ENCODE peak calls at places on chromosomes 16 and 17, in ten cellular contexts. One of them, this sample, is unnamed.

GRCh38 chr17:64131606-64132270 is 1.8 kb upstream of the ERN1 start:
- DNase-seq in endothelial cell of umbilical vein: no peak
- DNase-seq in stimulated activated CD4-positive, alpha-beta T cell treated with anti-CD3 and anti-CD28 coated beads, TNF-alpha, amount 100 ng/mL, for 1 hour: no peak
- DNase-seq in NCI-H2081: no peak
- DNase-seq in activated CD8-positive, alpha-beta memory T cell treated with anti-CD3 and anti-CD28 coated beads for 1 hour: no peak
- DNase-seq in A549: no peak
- DNase-seq in effector memory CD4-positive, alpha-beta T cell: no peak
- DNase-seq in HT-29: no peak
- DNase-seq in DMS 273 treated with DMSO at 0.1 percent for 48 hours: no peak
- DNase-seq in KBM-7: no peak
- DNase-seq in this sample: no peak

GRCh38 chr17:71334041-71334781 is 786.6 kb upstream of the SOX9 start:
- DNase-seq in endothelial cell of umbilical vein: no peak
- DNase-seq in stimulated activated CD4-positive, alpha-beta T cell treated with anti-CD3 and anti-CD28 coated beads, TNF-alpha, amount 100 ng/mL, for 1 hour: no peak
- DNase-seq in NCI-H2081: no peak
- DNase-seq in activated CD8-positive, alpha-beta memory T cell treated with anti-CD3 and anti-CD28 coated beads for 1 hour: no peak
- DNase-seq in A549: no peak
- DNase-seq in effector memory CD4-positive, alpha-beta T cell: no peak
- DNase-seq in HT-29: no peak
- DNase-seq in DMS 273 treated with DMSO at 0.1 percent for 48 hours: peak
- DNase-seq in KBM-7: no peak
- DNase-seq in this sample: no peak

GRCh38 chr16:69906838-69907301 is 44.3 kb upstream of the CLEC18A start:
- DNase-seq in endothelial cell of umbilical vein: no peak
- DNase-seq in stimulated activated CD4-positive, alpha-beta T cell treated with anti-CD3 and anti-CD28 coated beads, TNF-alpha, amount 100 ng/mL, for 1 hour: no peak
- DNase-seq in NCI-H2081: no peak
- DNase-seq in activated CD8-positive, alpha-beta memory T cell treated with anti-CD3 and anti-CD28 coated beads for 1 hour: no peak
- DNase-seq in A549: no peak
- DNase-seq in effector memory CD4-positive, alpha-beta T cell: no peak
- DNase-seq in HT-29: no peak
- DNase-seq in DMS 273 treated with DMSO at 0.1 percent for 48 hours: no peak
- DNase-seq in KBM-7: no peak
- DNase-seq in this sample: no peak

GRCh38 chr16:88315543-88316105 is 67.1 kb upstream of the ZNF469 start:
- DNase-seq in endothelial cell of umbilical vein: peak
- DNase-seq in stimulated activated CD4-positive, alpha-beta T cell treated with anti-CD3 and anti-CD28 coated beads, TNF-alpha, amount 100 ng/mL, for 1 hour: no peak
- DNase-seq in NCI-H2081: no peak
- DNase-seq in activated CD8-positive, alpha-beta memory T cell treated with anti-CD3 and anti-CD28 coated beads for 1 hour: no peak
- DNase-seq in A549: peak
- DNase-seq in effector memory CD4-positive, alpha-beta T cell: no peak
- DNase-seq in HT-29: peak
- DNase-seq in DMS 273 treated with DMSO at 0.1 percent for 48 hours: no peak
- DNase-seq in KBM-7: no peak
- DNase-seq in this sample: no peak

GRCh38 chr16:12231666-12232065 is 255.1 kb downstream of the SNX29 start:
- DNase-seq in endothelial cell of umbilical vein: peak
- DNase-seq in stimulated activated CD4-positive, alpha-beta T cell treated with anti-CD3 and anti-CD28 coated beads, TNF-alpha, amount 100 ng/mL, for 1 hour: no peak
- DNase-seq in NCI-H2081: no peak
- DNase-seq in activated CD8-positive, alpha-beta memory T cell treated with anti-CD3 and anti-CD28 coated beads for 1 hour: no peak
- DNase-seq in A549: no peak
- DNase-seq in effector memory CD4-positive, alpha-beta T cell: no peak
- DNase-seq in HT-29: no peak
- DNase-seq in DMS 273 treated with DMSO at 0.1 percent for 48 hours: no peak
- DNase-seq in KBM-7: no peak
- DNase-seq in this sample: no peak

GRCh38 chr17:32774286-32775084 is 102.4 kb downstream of the MYO1D start:
- DNase-seq in endothelial cell of umbilical vein: no peak
- DNase-seq in stimulated activated CD4-positive, alpha-beta T cell treated with anti-CD3 and anti-CD28 coated beads, TNF-alpha, amount 100 ng/mL, for 1 hour: no peak
- DNase-seq in NCI-H2081: no peak
- DNase-seq in activated CD8-positive, alpha-beta memory T cell treated with anti-CD3 and anti-CD28 coated beads for 1 hour: no peak
- DNase-seq in A549: no peak
- DNase-seq in effector memory CD4-positive, alpha-beta T cell: no peak
- DNase-seq in HT-29: no peak
- DNase-seq in DMS 273 treated with DMSO at 0.1 percent for 48 hours: no peak
- DNase-seq in KBM-7: no peak
- DNase-seq in this sample: no peak

GRCh38 chr16:75011634-75012307 is 12.9 kb downstream of the ZNRF1 start:
- DNase-seq in endothelial cell of umbilical vein: peak
- DNase-seq in stimulated activated CD4-positive, alpha-beta T cell treated with anti-CD3 and anti-CD28 coated beads, TNF-alpha, amount 100 ng/mL, for 1 hour: peak
- DNase-seq in NCI-H2081: no peak
- DNase-seq in activated CD8-positive, alpha-beta memory T cell treated with anti-CD3 and anti-CD28 coated beads for 1 hour: no peak
- DNase-seq in A549: no peak
- DNase-seq in effector memory CD4-positive, alpha-beta T cell: peak
- DNase-seq in HT-29: no peak
- DNase-seq in DMS 273 treated with DMSO at 0.1 percent for 48 hours: peak
- DNase-seq in KBM-7: peak
- DNase-seq in this sample: peak

GRCh38 chr17:49691086-49691676 is 13.3 kb upstream of the SPOP start:
- DNase-seq in endothelial cell of umbilical vein: peak
- DNase-seq in stimulated activated CD4-positive, alpha-beta T cell treated with anti-CD3 and anti-CD28 coated beads, TNF-alpha, amount 100 ng/mL, for 1 hour: no peak
- DNase-seq in NCI-H2081: no peak
- DNase-seq in activated CD8-positive, alpha-beta memory T cell treated with anti-CD3 and anti-CD28 coated beads for 1 hour: no peak
- DNase-seq in A549: no peak
- DNase-seq in effector memory CD4-positive, alpha-beta T cell: no peak
- DNase-seq in HT-29: no peak
- DNase-seq in DMS 273 treated with DMSO at 0.1 percent for 48 hours: no peak
- DNase-seq in KBM-7: no peak
- DNase-seq in this sample: no peak

GRCh38 chr16:75379911-75380847 is 53.1 kb downstream of the CFDP1 start:
- DNase-seq in endothelial cell of umbilical vein: peak
- DNase-seq in stimulated activated CD4-positive, alpha-beta T cell treated with anti-CD3 and anti-CD28 coated beads, TNF-alpha, amount 100 ng/mL, for 1 hour: no peak
- DNase-seq in NCI-H2081: no peak
- DNase-seq in activated CD8-positive, alpha-beta memory T cell treated with anti-CD3 and anti-CD28 coated beads for 1 hour: peak
- DNase-seq in A549: no peak
- DNase-seq in effector memory CD4-positive, alpha-beta T cell: peak
- DNase-seq in HT-29: no peak
- DNase-seq in DMS 273 treated with DMSO at 0.1 percent for 48 hours: no peak
- DNase-seq in KBM-7: peak
- DNase-seq in this sample: no peak

GRCh38 chr17:4900231-4901107 is 1.1 kb downstream of the C17orf107 start:
- DNase-seq in endothelial cell of umbilical vein: no peak
- DNase-seq in stimulated activated CD4-positive, alpha-beta T cell treated with anti-CD3 and anti-CD28 coated beads, TNF-alpha, amount 100 ng/mL, for 1 hour: no peak
- DNase-seq in NCI-H2081: no peak
- DNase-seq in activated CD8-positive, alpha-beta memory T cell treated with anti-CD3 and anti-CD28 coated beads for 1 hour: no peak
- DNase-seq in A549: no peak
- DNase-seq in effector memory CD4-positive, alpha-beta T cell: peak
- DNase-seq in HT-29: no peak
- DNase-seq in DMS 273 treated with DMSO at 0.1 percent for 48 hours: no peak
- DNase-seq in KBM-7: no peak
- DNase-seq in this sample: no peak

GRCh38 chr17:67810464-67810863 is 14.8 kb upstream of the BPTF start:
- DNase-seq in endothelial cell of umbilical vein: no peak
- DNase-seq in stimulated activated CD4-positive, alpha-beta T cell treated with anti-CD3 and anti-CD28 coated beads, TNF-alpha, amount 100 ng/mL, for 1 hour: no peak
- DNase-seq in NCI-H2081: no peak
- DNase-seq in activated CD8-positive, alpha-beta memory T cell treated with anti-CD3 and anti-CD28 coated beads for 1 hour: no peak
- DNase-seq in A549: no peak
- DNase-seq in effector memory CD4-positive, alpha-beta T cell: no peak
- DNase-seq in HT-29: no peak
- DNase-seq in DMS 273 treated with DMSO at 0.1 percent for 48 hours: no peak
- DNase-seq in KBM-7: no peak
- DNase-seq in this sample: no peak

GRCh38 chr16:31880322-31880979 is 6.8 kb downstream of the ZNF267 start:
- DNase-seq in endothelial cell of umbilical vein: peak
- DNase-seq in stimulated activated CD4-positive, alpha-beta T cell treated with anti-CD3 and anti-CD28 coated beads, TNF-alpha, amount 100 ng/mL, for 1 hour: no peak
- DNase-seq in NCI-H2081: no peak
- DNase-seq in activated CD8-positive, alpha-beta memory T cell treated with anti-CD3 and anti-CD28 coated beads for 1 hour: no peak
- DNase-seq in A549: no peak
- DNase-seq in effector memory CD4-positive, alpha-beta T cell: peak
- DNase-seq in HT-29: peak
- DNase-seq in DMS 273 treated with DMSO at 0.1 percent for 48 hours: no peak
- DNase-seq in KBM-7: peak
- DNase-seq in this sample: no peak

GRCh38 chr16:55542459-55543082 is 23.9 kb upstream of the CAPNS2 start:
- DNase-seq in endothelial cell of umbilical vein: peak
- DNase-seq in stimulated activated CD4-positive, alpha-beta T cell treated with anti-CD3 and anti-CD28 coated beads, TNF-alpha, amount 100 ng/mL, for 1 hour: no peak
- DNase-seq in NCI-H2081: no peak
- DNase-seq in activated CD8-positive, alpha-beta memory T cell treated with anti-CD3 and anti-CD28 coated beads for 1 hour: no peak
- DNase-seq in A549: no peak
- DNase-seq in effector memory CD4-positive, alpha-beta T cell: no peak
- DNase-seq in HT-29: no peak
- DNase-seq in DMS 273 treated with DMSO at 0.1 percent for 48 hours: no peak
- DNase-seq in KBM-7: no peak
- DNase-seq in this sample: no peak

GRCh38 chr17:6597727-6598126 is 41.4 kb upstream of the PITPNM3 start:
- DNase-seq in endothelial cell of umbilical vein: no peak
- DNase-seq in stimulated activated CD4-positive, alpha-beta T cell treated with anti-CD3 and anti-CD28 coated beads, TNF-alpha, amount 100 ng/mL, for 1 hour: no peak
- DNase-seq in NCI-H2081: no peak
- DNase-seq in activated CD8-positive, alpha-beta memory T cell treated with anti-CD3 and anti-CD28 coated beads for 1 hour: no peak
- DNase-seq in A549: no peak
- DNase-seq in effector memory CD4-positive, alpha-beta T cell: no peak
- DNase-seq in HT-29: no peak
- DNase-seq in DMS 273 treated with DMSO at 0.1 percent for 48 hours: no peak
- DNase-seq in KBM-7: no peak
- DNase-seq in this sample: no peak

GRCh38 chr17:16288860-16289571 is 64.3 kb downstream of the CENPV start:
- DNase-seq in endothelial cell of umbilical vein: no peak
- DNase-seq in stimulated activated CD4-positive, alpha-beta T cell treated with anti-CD3 and anti-CD28 coated beads, TNF-alpha, amount 100 ng/mL, for 1 hour: no peak
- DNase-seq in NCI-H2081: no peak
- DNase-seq in activated CD8-positive, alpha-beta memory T cell treated with anti-CD3 and anti-CD28 coated beads for 1 hour: no peak
- DNase-seq in A549: no peak
- DNase-seq in effector memory CD4-positive, alpha-beta T cell: no peak
- DNase-seq in HT-29: no peak
- DNase-seq in DMS 273 treated with DMSO at 0.1 percent for 48 hours: no peak
- DNase-seq in KBM-7: no peak
- DNase-seq in this sample: no peak

GRCh38 chr16:89700649-89701424 is 668 bp downstream of the SPATA2L start:
- DNase-seq in endothelial cell of umbilical vein: peak
- DNase-seq in stimulated activated CD4-positive, alpha-beta T cell treated with anti-CD3 and anti-CD28 coated beads, TNF-alpha, amount 100 ng/mL, for 1 hour: no peak
- DNase-seq in NCI-H2081: peak
- DNase-seq in activated CD8-positive, alpha-beta memory T cell treated with anti-CD3 and anti-CD28 coated beads for 1 hour: peak
- DNase-seq in A549: peak
- DNase-seq in effector memory CD4-positive, alpha-beta T cell: peak
- DNase-seq in HT-29: peak
- DNase-seq in DMS 273 treated with DMSO at 0.1 percent for 48 hours: no peak
- DNase-seq in KBM-7: peak
- DNase-seq in this sample: no peak

GRCh38 chr17:49012893-49013255 is 15.7 kb downstream of the IGF2BP1 start:
- DNase-seq in endothelial cell of umbilical vein: no peak
- DNase-seq in stimulated activated CD4-positive, alpha-beta T cell treated with anti-CD3 and anti-CD28 coated beads, TNF-alpha, amount 100 ng/mL, for 1 hour: no peak
- DNase-seq in NCI-H2081: no peak
- DNase-seq in activated CD8-positive, alpha-beta memory T cell treated with anti-CD3 and anti-CD28 coated beads for 1 hour: no peak
- DNase-seq in A549: no peak
- DNase-seq in effector memory CD4-positive, alpha-beta T cell: no peak
- DNase-seq in HT-29: no peak
- DNase-seq in DMS 273 treated with DMSO at 0.1 percent for 48 hours: no peak
- DNase-seq in KBM-7: no peak
- DNase-seq in this sample: no peak

GRCh38 chr17:34254146-34254545 is 939 bp upstream of the CCL2 start:
- DNase-seq in endothelial cell of umbilical vein: peak
- DNase-seq in stimulated activated CD4-positive, alpha-beta T cell treated with anti-CD3 and anti-CD28 coated beads, TNF-alpha, amount 100 ng/mL, for 1 hour: no peak
- DNase-seq in NCI-H2081: no peak
- DNase-seq in activated CD8-positive, alpha-beta memory T cell treated with anti-CD3 and anti-CD28 coated beads for 1 hour: no peak
- DNase-seq in A549: no peak
- DNase-seq in effector memory CD4-positive, alpha-beta T cell: no peak
- DNase-seq in HT-29: no peak
- DNase-seq in DMS 273 treated with DMSO at 0.1 percent for 48 hours: no peak
- DNase-seq in KBM-7: no peak
- DNase-seq in this sample: no peak

GRCh38 chr17:41331606-41332005 is 16.1 kb upstream of the KRTAP17-1 start:
- DNase-seq in endothelial cell of umbilical vein: no peak
- DNase-seq in stimulated activated CD4-positive, alpha-beta T cell treated with anti-CD3 and anti-CD28 coated beads, TNF-alpha, amount 100 ng/mL, for 1 hour: no peak
- DNase-seq in NCI-H2081: no peak
- DNase-seq in activated CD8-positive, alpha-beta memory T cell treated with anti-CD3 and anti-CD28 coated beads for 1 hour: no peak
- DNase-seq in A549: no peak
- DNase-seq in effector memory CD4-positive, alpha-beta T cell: no peak
- DNase-seq in HT-29: no peak
- DNase-seq in DMS 273 treated with DMSO at 0.1 percent for 48 hours: no peak
- DNase-seq in KBM-7: no peak
- DNase-seq in this sample: no peak

GRCh38 chr17:7914771-7915610 is 1.1 kb downstream of the RNF227 start:
- DNase-seq in endothelial cell of umbilical vein: peak
- DNase-seq in stimulated activated CD4-positive, alpha-beta T cell treated with anti-CD3 and anti-CD28 coated beads, TNF-alpha, amount 100 ng/mL, for 1 hour: no peak
- DNase-seq in NCI-H2081: no peak
- DNase-seq in activated CD8-positive, alpha-beta memory T cell treated with anti-CD3 and anti-CD28 coated beads for 1 hour: no peak
- DNase-seq in A549: peak
- DNase-seq in effector memory CD4-positive, alpha-beta T cell: no peak
- DNase-seq in HT-29: no peak
- DNase-seq in DMS 273 treated with DMSO at 0.1 percent for 48 hours: no peak
- DNase-seq in KBM-7: no peak
- DNase-seq in this sample: no peak

GRCh38 chr17:50359005-50359699 is 13.2 kb downstream of the XYLT2 start:
- DNase-seq in endothelial cell of umbilical vein: no peak
- DNase-seq in stimulated activated CD4-positive, alpha-beta T cell treated with anti-CD3 and anti-CD28 coated beads, TNF-alpha, amount 100 ng/mL, for 1 hour: no peak
- DNase-seq in NCI-H2081: no peak
- DNase-seq in activated CD8-positive, alpha-beta memory T cell treated with anti-CD3 and anti-CD28 coated beads for 1 hour: no peak
- DNase-seq in A549: no peak
- DNase-seq in effector memory CD4-positive, alpha-beta T cell: no peak
- DNase-seq in HT-29: no peak
- DNase-seq in DMS 273 treated with DMSO at 0.1 percent for 48 hours: no peak
- DNase-seq in KBM-7: no peak
- DNase-seq in this sample: no peak

GRCh38 chr16:21599994-21600773 is 807 bp downstream of the METTL9 start:
- DNase-seq in endothelial cell of umbilical vein: peak
- DNase-seq in stimulated activated CD4-positive, alpha-beta T cell treated with anti-CD3 and anti-CD28 coated beads, TNF-alpha, amount 100 ng/mL, for 1 hour: no peak
- DNase-seq in NCI-H2081: no peak
- DNase-seq in activated CD8-positive, alpha-beta memory T cell treated with anti-CD3 and anti-CD28 coated beads for 1 hour: no peak
- DNase-seq in A549: no peak
- DNase-seq in effector memory CD4-positive, alpha-beta T cell: no peak
- DNase-seq in HT-29: peak
- DNase-seq in DMS 273 treated with DMSO at 0.1 percent for 48 hours: no peak
- DNase-seq in KBM-7: peak
- DNase-seq in this sample: no peak

GRCh38 chr16:4303973-4304372 is 11.9 kb upstream of the GLIS2 start:
- DNase-seq in endothelial cell of umbilical vein: no peak
- DNase-seq in stimulated activated CD4-positive, alpha-beta T cell treated with anti-CD3 and anti-CD28 coated beads, TNF-alpha, amount 100 ng/mL, for 1 hour: no peak
- DNase-seq in NCI-H2081: no peak
- DNase-seq in activated CD8-positive, alpha-beta memory T cell treated with anti-CD3 and anti-CD28 coated beads for 1 hour: no peak
- DNase-seq in A549: no peak
- DNase-seq in effector memory CD4-positive, alpha-beta T cell: no peak
- DNase-seq in HT-29: no peak
- DNase-seq in DMS 273 treated with DMSO at 0.1 percent for 48 hours: peak
- DNase-seq in KBM-7: no peak
- DNase-seq in this sample: no peak

GRCh38 chr16:74650966-74651567 is 15.6 kb downstream of the RFWD3 start:
- DNase-seq in endothelial cell of umbilical vein: peak
- DNase-seq in stimulated activated CD4-positive, alpha-beta T cell treated with anti-CD3 and anti-CD28 coated beads, TNF-alpha, amount 100 ng/mL, for 1 hour: no peak
- DNase-seq in NCI-H2081: no peak
- DNase-seq in activated CD8-positive, alpha-beta memory T cell treated with anti-CD3 and anti-CD28 coated beads for 1 hour: no peak
- DNase-seq in A549: peak
- DNase-seq in effector memory CD4-positive, alpha-beta T cell: no peak
- DNase-seq in HT-29: peak
- DNase-seq in DMS 273 treated with DMSO at 0.1 percent for 48 hours: no peak
- DNase-seq in KBM-7: peak
- DNase-seq in this sample: no peak

GRCh38 chr16:88479795-88480760 is 27.0 kb downstream of the ZFPM1 start:
- DNase-seq in endothelial cell of umbilical vein: no peak
- DNase-seq in stimulated activated CD4-positive, alpha-beta T cell treated with anti-CD3 and anti-CD28 coated beads, TNF-alpha, amount 100 ng/mL, for 1 hour: no peak
- DNase-seq in NCI-H2081: no peak
- DNase-seq in activated CD8-positive, alpha-beta memory T cell treated with anti-CD3 and anti-CD28 coated beads for 1 hour: no peak
- DNase-seq in A549: no peak
- DNase-seq in effector memory CD4-positive, alpha-beta T cell: peak
- DNase-seq in HT-29: no peak
- DNase-seq in DMS 273 treated with DMSO at 0.1 percent for 48 hours: no peak
- DNase-seq in KBM-7: no peak
- DNase-seq in this sample: no peak

GRCh38 chr17:49638818-49639217 is 39.1 kb downstream of the SPOP start:
- DNase-seq in endothelial cell of umbilical vein: no peak
- DNase-seq in stimulated activated CD4-positive, alpha-beta T cell treated with anti-CD3 and anti-CD28 coated beads, TNF-alpha, amount 100 ng/mL, for 1 hour: no peak
- DNase-seq in NCI-H2081: no peak
- DNase-seq in activated CD8-positive, alpha-beta memory T cell treated with anti-CD3 and anti-CD28 coated beads for 1 hour: no peak
- DNase-seq in A549: no peak
- DNase-seq in effector memory CD4-positive, alpha-beta T cell: no peak
- DNase-seq in HT-29: no peak
- DNase-seq in DMS 273 treated with DMSO at 0.1 percent for 48 hours: no peak
- DNase-seq in KBM-7: no peak
- DNase-seq in this sample: no peak

GRCh38 chr17:77802811-77803220 is 155.7 kb upstream of the TNRC6C start:
- DNase-seq in endothelial cell of umbilical vein: no peak
- DNase-seq in stimulated activated CD4-positive, alpha-beta T cell treated with anti-CD3 and anti-CD28 coated beads, TNF-alpha, amount 100 ng/mL, for 1 hour: no peak
- DNase-seq in NCI-H2081: peak
- DNase-seq in activated CD8-positive, alpha-beta memory T cell treated with anti-CD3 and anti-CD28 coated beads for 1 hour: no peak
- DNase-seq in A549: no peak
- DNase-seq in effector memory CD4-positive, alpha-beta T cell: no peak
- DNase-seq in HT-29: no peak
- DNase-seq in DMS 273 treated with DMSO at 0.1 percent for 48 hours: peak
- DNase-seq in KBM-7: peak
- DNase-seq in this sample: no peak

GRCh38 chr16:71853413-71853812 is 7.6 kb downstream of the ATXN1L start:
- DNase-seq in endothelial cell of umbilical vein: no peak
- DNase-seq in stimulated activated CD4-positive, alpha-beta T cell treated with anti-CD3 and anti-CD28 coated beads, TNF-alpha, amount 100 ng/mL, for 1 hour: no peak
- DNase-seq in NCI-H2081: no peak
- DNase-seq in activated CD8-positive, alpha-beta memory T cell treated with anti-CD3 and anti-CD28 coated beads for 1 hour: no peak
- DNase-seq in A549: no peak
- DNase-seq in effector memory CD4-positive, alpha-beta T cell: no peak
- DNase-seq in HT-29: no peak
- DNase-seq in DMS 273 treated with DMSO at 0.1 percent for 48 hours: no peak
- DNase-seq in KBM-7: no peak
- DNase-seq in this sample: no peak

This sample was measured in NK-92 treated with Interleukin-12 subunit alpha and Interleukin-12 subunit beta, amount 100 ng/mL, for 24 hours.